ENCODE peak calls at places on chromosomes 6 and 20, in four cellular contexts. I, P, Q and W are unnamed samples.

GRCh38 chr6:12092762-12093161 is 80.7 kb downstream of the HIVEP1 start:
- DNase-seq in I (no peak), P (no peak), Q (no peak), W (no peak)

GRCh38 chr6:141551318-141551717 is 581.4 kb upstream of the GJE1 start:
- DNase-seq in I (no peak), P (no peak), Q (no peak), W (no peak)

GRCh38 chr6:20846602-20847028 is 312.4 kb downstream of the CDKAL1 start:
- DNase-seq in I (no peak), P (no peak), Q (no peak), W (no peak)

GRCh38 chr20:20195011-20195705 is 142.8 kb downstream of the CFAP61 start:
- DNase-seq in I (no peak), P (no peak), Q (no peak), W (no peak)

GRCh38 chr20:62280303-62280702 is 22.5 kb upstream of the ADRM1 start:
- DNase-seq in I (no peak), P (no peak), Q (no peak), W (no peak)

GRCh38 chr20:58433759-58434158 is 44.7 kb downstream of the VAPB start:
- DNase-seq in I (no peak), P (no peak), Q (no peak), W (no peak)

GRCh38 chr6:144468709-144469108 is 183.6 kb downstream of the UTRN start:
- DNase-seq in I (no peak), P (no peak), Q (no peak), W (no peak)

GRCh38 chr6:83008631-83009030 is 57.0 kb downstream of the UBE3D start:
- DNase-seq in I (no peak), P (no peak), Q (no peak), W (no peak)

GRCh38 chr6:18122128-18123093 is at the start of gene NHLRC1:
- DNase-seq in I (peak; percentile 85), P (peak; percentile 61), Q (peak; percentile 79), W (peak; percentile 21)

GRCh38 chr6:168103036-168103830 is 24.2 kb upstream of the FRMD1 start:
- DNase-seq in I (no peak), P (no peak), Q (no peak), W (no peak)